ENCODE peak calls at places on chromosomes 6 and 20, in six cellular contexts. K is endothelial cell of umbilical vein, L is PC-9, Z is Peyer's patch, A is heart left ventricle, Q is psoas muscle. T is an unnamed sample.

GRCh38 chr6:30156262-30156599 is 4.8 kb downstream of the TRIM10 start:
- DNase-seq in Q (no peak), A (peak; percentile 49), K (peak; percentile 6), L (no peak), Z (no peak), T (no peak)

GRCh38 chr6:38193486-38194281 is 374.2 kb downstream of the ZFAND3 start:
- DNase-seq in A (no peak), K (peak; percentile 71), Q (no peak), L (no peak), Z (no peak), T (no peak)

GRCh38 chr20:62602550-62602949 is 39.8 kb upstream of the SLCO4A1 start:
- DNase-seq in L (no peak), K (no peak), Z (no peak), Q (peak; percentile 60), A (peak; percentile 33), T (no peak)

GRCh38 chr6:56334937-56335336 is 87.6 kb upstream of the COL21A1 start:
- DNase-seq in K (peak; percentile 73), A (no peak), Z (no peak), L (no peak), Q (no peak), T (no peak)

GRCh38 chr20:3687655-3688054 is 5.8 kb upstream of the ADAM33 start:
- DNase-seq in L (peak; percentile 33), Q (no peak), Z (no peak), K (peak; percentile 18), A (no peak), T (no peak)

GRCh38 chr6:45791181-45791580 is 224.5 kb downstream of the CLIC5 start:
- DNase-seq in Z (no peak), A (no peak), Q (no peak), K (no peak), L (no peak), T (no peak)

GRCh38 chr6:23663652-23664051 is 462.4 kb upstream of the NRSN1 start:
- DNase-seq in Q (no peak), L (no peak), Z (no peak), K (no peak), A (no peak), T (no peak)

GRCh38 chr20:26208296-26209091 is 511.8 kb upstream of the ZNF337 start:
- DNase-seq in Z (no peak), Q (peak; percentile 46), A (peak; percentile 17), L (no peak), K (no peak), T (peak; percentile 9)

GRCh38 chr20:42855896-42856295 is 333.8 kb downstream of the PTPRT start:
- DNase-seq in Z (no peak), K (no peak), L (no peak), Q (no peak), A (no peak), T (no peak)

GRCh38 chr6:3247255-3248146 is 11.2 kb upstream of the PSMG4 start:
- DNase-seq in K (peak; percentile 50), A (no peak), L (peak; percentile 48), Z (no peak), Q (no peak), T (no peak)

GRCh38 chr6:105380634-105381033 is 22.2 kb downstream of the PREP start:
- DNase-seq in Q (no peak), L (no peak), K (no peak), Z (no peak), A (no peak), T (no peak)
- H3K4me3 ChIP-seq in Q (no peak overlapping the region), L (no peak overlapping the region), K (no peak overlapping the region), Z (no peak overlapping the region), A (no peak overlapping the region), T (no peak overlapping the region)

DNA sequence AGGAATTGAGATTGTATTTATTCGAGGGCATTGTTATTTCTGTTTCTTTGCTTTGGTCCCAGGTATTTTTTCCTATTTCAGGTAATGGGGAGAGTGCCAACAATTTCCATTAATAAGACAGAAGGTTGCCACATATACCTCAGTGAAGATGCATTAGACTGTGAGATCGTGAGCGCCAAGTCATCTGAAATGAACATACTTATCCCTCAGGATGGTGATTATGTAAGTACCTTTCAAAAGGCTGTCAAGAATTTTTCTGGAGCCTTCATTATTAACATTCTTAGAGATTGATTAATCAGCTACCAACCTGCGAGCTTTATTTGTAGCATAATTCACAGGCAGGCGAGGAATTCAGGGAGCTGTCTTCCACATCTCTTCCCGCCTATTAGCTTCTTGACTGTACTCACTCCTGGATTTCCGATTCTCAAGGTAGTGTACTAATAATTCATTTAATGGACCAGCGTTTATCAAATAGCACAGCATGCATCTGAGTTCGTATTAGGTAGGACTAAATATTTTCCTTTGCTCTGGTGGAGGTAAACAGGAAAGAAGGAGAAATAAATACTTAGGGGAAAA is 48.6 kb upstream of the FAM8A1 start:
- DNase-seq in A (no peak), L (no peak), K (no peak), Z (no peak), Q (no peak), T (no peak)
- H3K36me3 ChIP-seq in A (peaks cover 20% of the 10 kb centered on the region), L (no peaks in the 10 kb centered on the region), K (no peaks in the 10 kb centered on the region), Z (no peaks in the 10 kb centered on the region), Q (peaks cover 90% of the 10 kb centered on the region), T (no peaks in the 10 kb centered on the region)

GRCh38 chr6:70956191-70956450 is 739 bp downstream of the B3GAT2 start:
- DNase-seq in L (no peak), Z (no peak), K (no peak), A (no peak), Q (no peak), T (no peak)
- TF ChIP-seq CTCF in L (peak; percentile 19), Z (no peak), K (no peak), A (no peak), Q (no peak), T (no peak)

DNA sequence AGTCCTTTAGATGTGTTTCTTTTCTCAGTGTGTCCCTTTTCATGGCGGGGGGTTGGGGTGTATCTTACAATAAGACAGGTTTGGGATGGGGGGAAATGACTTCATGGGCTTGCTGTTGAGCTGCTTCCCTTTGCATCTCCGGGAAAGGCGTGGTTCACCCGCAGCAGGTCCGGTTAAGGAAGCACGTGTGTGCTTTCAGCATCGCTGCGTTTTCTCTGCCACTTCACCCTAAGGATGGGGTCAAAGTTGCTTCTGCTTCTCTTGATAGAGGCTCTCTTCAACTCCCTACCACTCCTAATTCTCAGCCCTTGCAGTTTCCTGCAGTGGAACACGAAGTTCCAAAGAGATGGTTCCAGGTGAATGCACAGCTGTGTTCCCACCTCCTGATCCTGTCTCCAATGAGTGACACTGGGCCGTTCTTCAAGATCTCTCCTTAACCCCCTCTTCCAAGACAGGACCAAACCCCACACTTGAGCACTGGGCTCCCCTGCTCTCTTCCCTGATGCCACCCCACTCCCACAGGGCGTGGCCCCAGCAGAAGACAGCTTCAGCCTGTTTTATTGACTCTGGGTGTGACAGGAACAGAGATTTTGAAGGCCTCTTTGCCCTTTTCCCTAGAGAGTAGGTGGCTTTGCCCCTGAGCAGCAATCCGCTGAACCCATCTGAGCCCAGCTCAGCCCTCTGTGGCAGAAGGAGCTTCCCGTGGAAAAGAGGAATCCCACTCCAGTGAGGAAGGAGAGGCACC is 85.2 kb downstream of the PLEKHG1 start:
- DNase-seq in K (peak; percentile 23), Q (no peak), Z (peak; percentile 56), A (peak; percentile 61), L (no peak), T (no peak)
- H3K4me3 ChIP-seq in K (no peak overlapping the region), Q (peak overlapping the region; percentile 58), Z (no peak overlapping the region), A (peak overlapping the region; percentile 46), L (no peak overlapping the region), T (no peak overlapping the region)

GRCh38 chr20:39025883-39026282 is 63.7 kb downstream of the DHX35 start:
- DNase-seq in Q (no peak), L (no peak), K (no peak), A (no peak), Z (no peak), T (no peak)

GRCh38 chr20:39016496-39016895 is 54.4 kb downstream of the DHX35 start:
- DNase-seq in Q (no peak), L (peak; percentile 68), K (no peak), Z (no peak), A (no peak), T (no peak)

GRCh38 chr20:39016076-39016475 is 53.9 kb downstream of the DHX35 start:
- DNase-seq in L (peak; percentile 56), A (no peak), Z (no peak), K (no peak), Q (no peak), T (no peak)

GRCh38 chr20:39019805-39020325 is 57.7 kb downstream of the DHX35 start:
- DNase-seq in K (no peak), L (no peak), Z (no peak), A (no peak), Q (no peak), T (peak; percentile 48)

GRCh38 chr20:39021748-39022147 is 59.6 kb downstream of the DHX35 start:
- DNase-seq in L (no peak), Q (no peak), Z (no peak), A (no peak), K (no peak), T (peak; percentile 31)
- H3K36me3 ChIP-seq in L (peaks cover 24% of the 10 kb centered on the region), Q (peaks cover 96% of the 10 kb centered on the region), Z (no peaks in the 10 kb centered on the region), A (peaks cover 97% of the 10 kb centered on the region), K (peaks cover 10% of the 10 kb centered on the region), T (peaks cover 7% of the 10 kb centered on the region)